ENCODE peak calls at places on chromosomes 6 and 20, in five cellular contexts. O is WTC11, G is HCEC 1CT, E is amygdala, F is brain microvascular endothelial cell. B is an unnamed sample.

GRCh38 chr6:43644940-43645612 is at the start of gene RSPH9:
- DNase-seq in G (peak), F (peak), O (peak), E (peak), B (no peak)

GRCh38 chr6:3619800-3620199 is 131.7 kb downstream of the PXDC1 start:
- DNase-seq in F (no peak), E (no peak), G (no peak), O (no peak), B (no peak)

GRCh38 chr6:170177383-170178265 is 113.3 kb downstream of the DLL1 start:
- DNase-seq in F (no peak), O (no peak), G (no peak), E (no peak), B (no peak)

GRCh38 chr6:71250050-71250689 is 38.4 kb upstream of the OGFRL1 start:
- DNase-seq in E (no peak), O (no peak), G (peak), F (peak), B (peak)

GRCh38 chr20:32538526-32538918 is 46.6 kb downstream of the NOL4L start:
- DNase-seq in E (no peak), F (peak), O (peak), G (no peak), B (peak)

GRCh38 chr20:45404438-45404837 is 3.7 kb upstream of the DBNDD2 start:
- DNase-seq in G (no peak), F (no peak), O (no peak), E (no peak), B (no peak)

GRCh38 chr6:166598441-166599138 is 12.1 kb upstream of the RAMACL start:
- DNase-seq in G (peak), F (peak), E (no peak), O (no peak), B (peak)

GRCh38 chr6:118207947-118208346 is 300.9 kb downstream of the SLC35F1 start:
- DNase-seq in E (no peak), O (no peak), F (no peak), G (no peak), B (no peak)

GRCh38 chr6:135182993-135183531 is 2.0 kb downstream of the MYB start:
- DNase-seq in G (no peak), E (no peak), F (no peak), O (peak), B (no peak)

GRCh38 chr20:18596270-18596669 is 8.4 kb downstream of the DTD1 start:
- DNase-seq in O (no peak), E (no peak), G (no peak), F (no peak), B (no peak)

GRCh38 chr20:57220187-57221165 is 46.0 kb downstream of the BMP7 start:
- DNase-seq in F (no peak), O (no peak), G (no peak), E (no peak), B (no peak)

GRCh38 chr6:56288347-56288746 is 41.0 kb upstream of the COL21A1 start:
- DNase-seq in O (no peak), F (no peak), G (no peak), E (no peak), B (no peak)

GRCh38 chr6:166402582-166403277 is 20.0 kb upstream of the MPC1 start:
- DNase-seq in G (no peak), F (peak), E (no peak), O (no peak), B (peak)

GRCh38 chr6:157951828-157952227 is 29.8 kb upstream of the SYNJ2 start:
- DNase-seq in O (no peak), F (no peak), E (no peak), G (no peak), B (no peak)

GRCh38 chr6:35804996-35805736 is at the start of gene LHFPL5:
- DNase-seq in E (peak), G (no peak), F (no peak), O (peak), B (no peak)

GRCh38 chr20:20525756-20526155 is 157.9 kb downstream of the INSM1 start:
- DNase-seq in F (no peak), O (no peak), E (no peak), G (no peak), B (no peak)

GRCh38 chr6:161048636-161049035 is 57.1 kb downstream of the MAP3K4 start:
- DNase-seq in G (peak), F (peak), E (no peak), O (no peak), B (no peak)

GRCh38 chr20:46739441-46740213 is 30.2 kb downstream of the SLC2A10 start:
- DNase-seq in E (no peak), G (peak), F (no peak), O (no peak), B (no peak)

GRCh38 chr20:57395111-57395959 is 4.1 kb downstream of the RBM38 start:
- DNase-seq in G (no peak), E (peak), O (no peak), F (no peak), B (peak)

GRCh38 chr6:22153384-22154158 is 143.3 kb downstream of the PRL start:
- DNase-seq in E (no peak), F (no peak), O (no peak), G (no peak), B (no peak)

GRCh38 chr6:123527406-123527805 is 109.3 kb downstream of the TRDN start:
- DNase-seq in F (no peak), O (no peak), G (no peak), E (no peak), B (peak)

GRCh38 chr6:12474167-12475140 is 184.3 kb downstream of the EDN1 start:
- DNase-seq in O (no peak), E (no peak), F (no peak), G (no peak), B (no peak)

GRCh38 chr6:53851561-53851960 is 56.8 kb downstream of the LRRC1 start:
- DNase-seq in O (no peak), G (no peak), E (no peak), F (no peak), B (no peak)

GRCh38 chr6:154154389-154154967 is 115.4 kb downstream of the OPRM1 start:
- DNase-seq in F (peak), G (peak), O (peak), E (no peak), B (peak)

GRCh38 chr20:21096321-21097043 is 9.7 kb downstream of the LINC00237 start:
- DNase-seq in E (no peak), G (peak), O (peak), F (peak), B (peak)

GRCh38 chr6:169201985-169202384 is 51.7 kb downstream of the THBS2 start:
- DNase-seq in G (no peak), E (no peak), O (no peak), F (no peak), B (no peak)

GRCh38 chr20:51022803-51023616 is at the start of gene KCNG1:
- DNase-seq in O (peak), F (peak), G (peak), E (peak), B (peak)

GRCh38 chr20:44597930-44598329 is 15.6 kb downstream of the PKIG start:
- DNase-seq in G (no peak), O (no peak), E (no peak), F (no peak), B (no peak)

GRCh38 chr6:37174196-37174514 is 4.2 kb downstream of the PIM1 start:
- DNase-seq in F (no peak), G (no peak), E (no peak), O (no peak), B (no peak)

GRCh38 chr6:166173292-166173951 is 5.8 kb upstream of the TBXT start:
- DNase-seq in G (no peak), O (peak), E (no peak), F (no peak), B (peak)

GRCh38 chr20:32155017-32155965 is 45.8 kb downstream of the TM9SF4 start:
- DNase-seq in F (peak), O (peak), E (peak), G (peak), B (peak)

GRCh38 chr6:32568561-32568960 is 21.1 kb downstream of the HLA-DRB1 start:
- DNase-seq in E (no peak), F (no peak), G (no peak), O (no peak), B (no peak)

GRCh38 chr6:166752097-166752496 is 125.0 kb upstream of the RPS6KA2 start:
- DNase-seq in G (no peak), E (no peak), F (no peak), O (no peak), B (no peak)

GRCh38 chr6:131065112-131065823 is 2.2 kb upstream of the EPB41L2 start:
- DNase-seq in E (no peak), O (no peak), G (no peak), F (no peak), B (no peak)

GRCh38 chr6:107976267-107976783 is 18.3 kb upstream of the SEC63 start:
- DNase-seq in O (no peak), E (no peak), G (no peak), F (no peak), B (no peak)

GRCh38 chr6:115091461-115091860 is 748.6 kb upstream of the HS3ST5 start:
- DNase-seq in G (no peak), O (no peak), E (no peak), F (no peak), B (no peak)

GRCh38 chr6:97176468-97176867 is 106.5 kb downstream of the MMS22L start:
- DNase-seq in O (no peak), G (no peak), E (no peak), F (no peak), B (no peak)

B was measured in A172.